ENCODE peak calls at places on chromosomes 3 and 15, in six cellular contexts. One of them, this sample, is unnamed.

GRCh38 chr15:66749841-66750575 is 48.0 kb downstream of the SMAD6 start:
- DNase-seq in prostate gland: no peak
- DNase-seq in fibroblast of pulmonary artery: peak
- DNase-seq in Calu3: no peak
- DNase-seq in astrocyte: no peak
- DNase-seq in progenitor cell of endocrine pancreas: no peak
- DNase-seq in this sample: no peak

GRCh38 chr3:69090021-69090420 is 5.3 kb downstream of the ARL6IP5 start:
- DNase-seq in prostate gland: no peak
- DNase-seq in fibroblast of pulmonary artery: peak
- DNase-seq in Calu3: peak
- DNase-seq in astrocyte: peak
- DNase-seq in progenitor cell of endocrine pancreas: no peak
- DNase-seq in this sample: no peak

GRCh38 chr3:138615462-138615861 is 6.9 kb downstream of the FAIM start:
- DNase-seq in prostate gland: no peak
- DNase-seq in fibroblast of pulmonary artery: no peak
- DNase-seq in Calu3: no peak
- DNase-seq in astrocyte: no peak
- DNase-seq in progenitor cell of endocrine pancreas: no peak
- DNase-seq in this sample: no peak

GRCh38 chr15:38721549-38721948 is 156.9 kb upstream of the RASGRP1 start:
- DNase-seq in prostate gland: no peak
- DNase-seq in fibroblast of pulmonary artery: peak
- DNase-seq in Calu3: no peak
- DNase-seq in astrocyte: peak
- DNase-seq in progenitor cell of endocrine pancreas: no peak
- DNase-seq in this sample: no peak

GRCh38 chr3:129409541-129409940 is 18.9 kb downstream of the EFCAB12 start:
- DNase-seq in prostate gland: no peak
- DNase-seq in fibroblast of pulmonary artery: peak
- DNase-seq in Calu3: no peak
- DNase-seq in astrocyte: peak
- DNase-seq in progenitor cell of endocrine pancreas: no peak
- DNase-seq in this sample: no peak

GRCh38 chr3:114294940-114295480 is 1.2 kb downstream of the TIGIT start:
- DNase-seq in prostate gland: no peak
- DNase-seq in fibroblast of pulmonary artery: no peak
- DNase-seq in Calu3: no peak
- DNase-seq in astrocyte: no peak
- DNase-seq in progenitor cell of endocrine pancreas: no peak
- DNase-seq in this sample: no peak

GRCh38 chr3:59262076-59262498 is 212.3 kb upstream of the CFAP20DC start:
- DNase-seq in prostate gland: no peak
- DNase-seq in fibroblast of pulmonary artery: no peak
- DNase-seq in Calu3: no peak
- DNase-seq in astrocyte: no peak
- DNase-seq in progenitor cell of endocrine pancreas: no peak
- DNase-seq in this sample: no peak

GRCh38 chr3:155262295-155262694 is 31.2 kb downstream of the STRIT1 start:
- DNase-seq in prostate gland: no peak
- DNase-seq in fibroblast of pulmonary artery: no peak
- DNase-seq in Calu3: no peak
- DNase-seq in astrocyte: no peak
- DNase-seq in progenitor cell of endocrine pancreas: no peak
- DNase-seq in this sample: no peak

GRCh38 chr3:20040476-20041196 is 390 bp downstream of the KAT2B start:
- DNase-seq in prostate gland: peak
- DNase-seq in fibroblast of pulmonary artery: peak
- DNase-seq in Calu3: peak
- DNase-seq in astrocyte: peak
- DNase-seq in progenitor cell of endocrine pancreas: peak
- DNase-seq in this sample: peak

GRCh38 chr3:169660709-169661566 is 2.6 kb downstream of the MECOM start:
- DNase-seq in prostate gland: no peak
- DNase-seq in fibroblast of pulmonary artery: peak
- DNase-seq in Calu3: peak
- DNase-seq in astrocyte: peak
- DNase-seq in progenitor cell of endocrine pancreas: no peak
- DNase-seq in this sample: peak

GRCh38 chr15:75143738-75144334 is 57.8 kb upstream of the C15orf39 start:
- DNase-seq in prostate gland: no peak
- DNase-seq in fibroblast of pulmonary artery: no peak
- DNase-seq in Calu3: no peak
- DNase-seq in astrocyte: no peak
- DNase-seq in progenitor cell of endocrine pancreas: no peak
- DNase-seq in this sample: no peak

GRCh38 chr3:62922326-62922725 is 47.1 kb upstream of the CADPS start:
- DNase-seq in prostate gland: no peak
- DNase-seq in fibroblast of pulmonary artery: no peak
- DNase-seq in Calu3: no peak
- DNase-seq in astrocyte: peak
- DNase-seq in progenitor cell of endocrine pancreas: no peak
- DNase-seq in this sample: no peak

GRCh38 chr3:62928256-62928655 is 53.0 kb upstream of the CADPS start:
- DNase-seq in prostate gland: no peak
- DNase-seq in fibroblast of pulmonary artery: no peak
- DNase-seq in Calu3: no peak
- DNase-seq in astrocyte: no peak
- DNase-seq in progenitor cell of endocrine pancreas: no peak
- DNase-seq in this sample: no peak

GRCh38 chr3:62923092-62923491 is 47.9 kb upstream of the CADPS start:
- DNase-seq in prostate gland: no peak
- DNase-seq in fibroblast of pulmonary artery: no peak
- DNase-seq in Calu3: no peak
- DNase-seq in astrocyte: peak
- DNase-seq in progenitor cell of endocrine pancreas: no peak
- DNase-seq in this sample: no peak

GRCh38 chr3:62926494-62926893 is 51.3 kb upstream of the CADPS start:
- DNase-seq in prostate gland: no peak
- DNase-seq in fibroblast of pulmonary artery: no peak
- DNase-seq in Calu3: no peak
- DNase-seq in astrocyte: no peak
- DNase-seq in progenitor cell of endocrine pancreas: no peak
- DNase-seq in this sample: peak
- TF ChIP-seq CTCF in prostate gland: no peak
- TF ChIP-seq CTCF in fibroblast of pulmonary artery: no peak
- TF ChIP-seq CTCF in Calu3: no peak
- TF ChIP-seq CTCF in astrocyte: no peak
- TF ChIP-seq CTCF in progenitor cell of endocrine pancreas: no peak
- TF ChIP-seq CTCF in this sample: no peak

GRCh38 chr15:51799908-51800252 is 29.6 kb upstream of the TMOD3 start:
- DNase-seq in prostate gland: no peak
- DNase-seq in fibroblast of pulmonary artery: no peak
- DNase-seq in Calu3: no peak
- DNase-seq in astrocyte: no peak
- DNase-seq in progenitor cell of endocrine pancreas: no peak
- DNase-seq in this sample: no peak

GRCh38 chr15:51799174-51799907 is 30.1 kb upstream of the TMOD3 start:
- DNase-seq in prostate gland: no peak
- DNase-seq in fibroblast of pulmonary artery: no peak
- DNase-seq in Calu3: no peak
- DNase-seq in astrocyte: no peak
- DNase-seq in progenitor cell of endocrine pancreas: no peak
- DNase-seq in this sample: no peak

GRCh38 chr15:51802593-51802992 is 26.9 kb upstream of the TMOD3 start:
- DNase-seq in prostate gland: no peak
- DNase-seq in fibroblast of pulmonary artery: no peak
- DNase-seq in Calu3: no peak
- DNase-seq in astrocyte: no peak
- DNase-seq in progenitor cell of endocrine pancreas: no peak
- DNase-seq in this sample: no peak

GRCh38 chr15:51803961-51804360 is 25.5 kb upstream of the TMOD3 start:
- DNase-seq in prostate gland: no peak
- DNase-seq in fibroblast of pulmonary artery: no peak
- DNase-seq in Calu3: no peak
- DNase-seq in astrocyte: no peak
- DNase-seq in progenitor cell of endocrine pancreas: no peak
- DNase-seq in this sample: no peak

GRCh38 chr15:51801391-51801835 is 28.0 kb upstream of the TMOD3 start:
- DNase-seq in prostate gland: no peak
- DNase-seq in fibroblast of pulmonary artery: peak
- DNase-seq in Calu3: peak
- DNase-seq in astrocyte: peak
- DNase-seq in progenitor cell of endocrine pancreas: no peak
- DNase-seq in this sample: peak
- TF ChIP-seq CTCF in prostate gland: no peak
- TF ChIP-seq CTCF in fibroblast of pulmonary artery: peak
- TF ChIP-seq CTCF in Calu3: peak
- TF ChIP-seq CTCF in astrocyte: peak
- TF ChIP-seq CTCF in progenitor cell of endocrine pancreas: peak
- TF ChIP-seq CTCF in this sample: peak

DNA sequence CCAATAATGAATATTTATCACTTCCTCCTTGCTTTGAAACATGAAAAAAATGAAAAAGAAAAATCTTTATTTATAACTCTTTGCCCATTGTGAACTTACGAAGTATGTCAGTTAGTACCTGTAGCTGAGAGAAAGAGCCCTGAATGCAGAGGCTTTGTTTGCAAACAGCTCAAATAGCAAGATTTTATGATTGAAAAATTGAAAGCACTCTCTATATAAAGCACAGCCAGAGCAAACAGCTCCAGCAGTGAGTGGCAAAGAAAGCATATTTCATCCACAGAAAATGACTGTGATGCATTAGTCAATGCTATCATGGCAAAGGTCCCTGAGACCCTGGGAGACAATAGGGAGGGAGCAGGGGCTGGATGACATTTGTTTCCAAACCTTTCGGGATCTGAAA is 576.0 kb downstream of the OTOL1 start:
- DNase-seq in prostate gland: no peak
- DNase-seq in fibroblast of pulmonary artery: no peak
- DNase-seq in Calu3: no peak
- DNase-seq in astrocyte: no peak
- DNase-seq in progenitor cell of endocrine pancreas: no peak
- DNase-seq in this sample: no peak
- TF ChIP-seq CTCF in prostate gland: no peak
- TF ChIP-seq CTCF in fibroblast of pulmonary artery: no peak
- TF ChIP-seq CTCF in Calu3: no peak
- TF ChIP-seq CTCF in astrocyte: no peak
- TF ChIP-seq CTCF in progenitor cell of endocrine pancreas: no peak
- TF ChIP-seq CTCF in this sample: no peak

GRCh38 chr3:9803494-9803893 is 6.6 kb upstream of the TTLL3 start:
- DNase-seq in prostate gland: no peak
- DNase-seq in fibroblast of pulmonary artery: no peak
- DNase-seq in Calu3: no peak
- DNase-seq in astrocyte: no peak
- DNase-seq in progenitor cell of endocrine pancreas: no peak
- DNase-seq in this sample: no peak

GRCh38 chr3:9795212-9795611 is 2.3 kb downstream of the ARPC4 start:
- DNase-seq in prostate gland: no peak
- DNase-seq in fibroblast of pulmonary artery: no peak
- DNase-seq in Calu3: no peak
- DNase-seq in astrocyte: no peak
- DNase-seq in progenitor cell of endocrine pancreas: no peak
- DNase-seq in this sample: no peak

GRCh38 chr3:9797196-9797945 is 4.5 kb downstream of the ARPC4 start:
- DNase-seq in prostate gland: no peak
- DNase-seq in fibroblast of pulmonary artery: peak
- DNase-seq in Calu3: no peak
- DNase-seq in astrocyte: no peak
- DNase-seq in progenitor cell of endocrine pancreas: no peak
- DNase-seq in this sample: no peak

GRCh38 chr3:9806137-9806536 is 3.9 kb upstream of the TTLL3 start:
- DNase-seq in prostate gland: no peak
- DNase-seq in fibroblast of pulmonary artery: no peak
- DNase-seq in Calu3: no peak
- DNase-seq in astrocyte: no peak
- DNase-seq in progenitor cell of endocrine pancreas: no peak
- DNase-seq in this sample: no peak

GRCh38 chr3:9800529-9800928 is 7.6 kb downstream of the ARPC4 start:
- DNase-seq in prostate gland: no peak
- DNase-seq in fibroblast of pulmonary artery: no peak
- DNase-seq in Calu3: no peak
- DNase-seq in astrocyte: no peak
- DNase-seq in progenitor cell of endocrine pancreas: no peak
- DNase-seq in this sample: no peak
- TF ChIP-seq CTCF in prostate gland: no peak
- TF ChIP-seq CTCF in fibroblast of pulmonary artery: peak
- TF ChIP-seq CTCF in Calu3: no peak
- TF ChIP-seq CTCF in astrocyte: peak
- TF ChIP-seq CTCF in progenitor cell of endocrine pancreas: peak
- TF ChIP-seq CTCF in this sample: no peak

DNA sequence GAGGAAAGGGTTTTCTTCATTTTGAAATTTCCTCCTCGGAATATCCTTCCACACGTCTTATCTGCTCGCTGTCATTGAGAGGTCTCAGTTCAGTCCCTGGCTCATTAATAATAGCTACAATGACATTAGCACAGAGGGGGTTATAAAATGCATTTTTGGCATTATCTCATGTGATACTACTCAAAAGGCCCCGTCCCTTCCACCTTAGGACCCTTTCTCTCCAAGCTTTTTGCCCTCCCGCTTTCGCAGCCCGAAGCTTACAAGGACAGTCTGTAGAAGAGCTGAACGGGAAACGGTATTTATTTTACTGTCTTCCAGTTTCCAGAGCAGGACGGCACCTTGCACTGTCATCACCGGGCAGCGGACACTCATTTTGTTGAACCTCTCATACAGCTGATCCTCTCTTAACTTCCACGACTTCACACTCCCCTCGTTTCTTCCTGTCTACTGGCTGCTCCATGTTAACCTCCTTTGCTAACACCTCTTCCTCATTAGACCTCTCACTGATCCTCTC is 5.6 kb upstream of the PLEKHO2 start:
- DNase-seq in prostate gland: no peak
- DNase-seq in fibroblast of pulmonary artery: no peak
- DNase-seq in Calu3: no peak
- DNase-seq in astrocyte: no peak
- DNase-seq in progenitor cell of endocrine pancreas: no peak
- DNase-seq in this sample: no peak
- TF ChIP-seq CTCF in prostate gland: no peak
- TF ChIP-seq CTCF in fibroblast of pulmonary artery: no peak
- TF ChIP-seq CTCF in Calu3: peak
- TF ChIP-seq CTCF in astrocyte: no peak
- TF ChIP-seq CTCF in progenitor cell of endocrine pancreas: no peak
- TF ChIP-seq CTCF in this sample: no peak

DNA sequence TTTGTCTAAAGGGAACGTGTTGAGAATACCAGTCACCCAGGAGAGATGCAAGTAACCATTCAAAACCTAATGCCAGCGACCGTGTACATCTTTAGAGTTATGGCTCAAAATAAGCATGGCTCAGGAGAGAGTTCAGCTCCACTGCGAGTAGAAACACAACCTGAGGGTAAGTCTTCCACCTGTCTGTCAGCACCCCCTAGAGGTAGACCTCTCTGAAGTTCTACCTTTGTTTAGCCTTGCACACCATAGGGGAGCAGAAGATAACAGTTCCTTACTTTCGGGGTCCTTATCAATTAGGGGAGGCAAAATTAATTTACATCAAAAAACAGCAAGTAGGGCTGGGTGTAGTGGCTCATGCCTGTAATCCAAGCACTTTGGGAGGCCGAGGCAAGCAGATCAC is 124.4 kb downstream of the HCN4 start:
- DNase-seq in prostate gland: no peak
- DNase-seq in fibroblast of pulmonary artery: no peak
- DNase-seq in Calu3: peak
- DNase-seq in astrocyte: no peak
- DNase-seq in progenitor cell of endocrine pancreas: no peak
- DNase-seq in this sample: no peak
- TF ChIP-seq CTCF in prostate gland: no peak
- TF ChIP-seq CTCF in fibroblast of pulmonary artery: peak
- TF ChIP-seq CTCF in Calu3: peak
- TF ChIP-seq CTCF in astrocyte: no peak
- TF ChIP-seq CTCF in progenitor cell of endocrine pancreas: peak
- TF ChIP-seq CTCF in this sample: no peak